ENCODE peak calls at places on chromosomes 4 and X, in eight cellular contexts. One of them, this sample, is unnamed.

GRCh38 chr4:157728215-157728614 is 444.6 kb downstream of the GASK1B start:
- DNase-seq in endothelial cell of umbilical vein: no peak
- DNase-seq in aorta: no peak
- DNase-seq in right atrium auricular region: no peak
- DNase-seq in GM12878: no peak
- DNase-seq in SK-N-SH: no peak
- DNase-seq in upper lobe of right lung: no peak
- DNase-seq in neuronal stem cell: no peak
- DNase-seq in this sample: no peak

GRCh38 chrX:107454302-107454701 is 4.8 kb downstream of the FRMPD3 start:
- DNase-seq in endothelial cell of umbilical vein: no peak
- DNase-seq in aorta: no peak
- DNase-seq in right atrium auricular region: no peak
- DNase-seq in GM12878: no peak
- DNase-seq in SK-N-SH: no peak
- DNase-seq in upper lobe of right lung: no peak
- DNase-seq in neuronal stem cell: no peak
- DNase-seq in this sample: no peak

GRCh38 chr4:183139058-183139740 is 40.1 kb downstream of the WWC2 start:
- DNase-seq in endothelial cell of umbilical vein: no peak
- DNase-seq in aorta: no peak
- DNase-seq in right atrium auricular region: no peak
- DNase-seq in GM12878: no peak
- DNase-seq in SK-N-SH: no peak
- DNase-seq in upper lobe of right lung: no peak
- DNase-seq in neuronal stem cell: no peak
- DNase-seq in this sample: no peak

GRCh38 chr4:76980280-76980679 is 30.7 kb downstream of the SEPTIN11 start:
- DNase-seq in endothelial cell of umbilical vein: no peak
- DNase-seq in aorta: no peak
- DNase-seq in right atrium auricular region: no peak
- DNase-seq in GM12878: no peak
- DNase-seq in SK-N-SH: no peak
- DNase-seq in upper lobe of right lung: no peak
- DNase-seq in neuronal stem cell: no peak
- DNase-seq in this sample: no peak

GRCh38 chr4:73236151-73236550 is 22.4 kb downstream of the ANKRD17 start:
- DNase-seq in endothelial cell of umbilical vein: no peak
- DNase-seq in aorta: no peak
- DNase-seq in right atrium auricular region: no peak
- DNase-seq in GM12878: no peak
- DNase-seq in SK-N-SH: no peak
- DNase-seq in upper lobe of right lung: no peak
- DNase-seq in neuronal stem cell: no peak
- DNase-seq in this sample: no peak

GRCh38 chr4:83855044-83855443 is 319.1 kb downstream of the GPAT3 start:
- DNase-seq in endothelial cell of umbilical vein: no peak
- DNase-seq in aorta: no peak
- DNase-seq in right atrium auricular region: no peak
- DNase-seq in GM12878: no peak
- DNase-seq in SK-N-SH: no peak
- DNase-seq in upper lobe of right lung: no peak
- DNase-seq in neuronal stem cell: no peak
- DNase-seq in this sample: no peak

GRCh38 chrX:72498782-72499181 is 73.9 kb downstream of the HDAC8 start:
- DNase-seq in endothelial cell of umbilical vein: no peak
- DNase-seq in aorta: no peak
- DNase-seq in right atrium auricular region: no peak
- DNase-seq in GM12878: peak
- DNase-seq in SK-N-SH: no peak
- DNase-seq in upper lobe of right lung: no peak
- DNase-seq in neuronal stem cell: no peak
- DNase-seq in this sample: no peak

GRCh38 chr4:151486166-151486565 is 77.2 kb downstream of the FHIP1A start:
- DNase-seq in endothelial cell of umbilical vein: no peak
- DNase-seq in aorta: no peak
- DNase-seq in right atrium auricular region: no peak
- DNase-seq in GM12878: no peak
- DNase-seq in SK-N-SH: no peak
- DNase-seq in upper lobe of right lung: no peak
- DNase-seq in neuronal stem cell: no peak
- DNase-seq in this sample: no peak

GRCh38 chr4:147078875-147079658 is 133.4 kb upstream of the TTC29 start:
- DNase-seq in endothelial cell of umbilical vein: peak
- DNase-seq in aorta: no peak
- DNase-seq in right atrium auricular region: no peak
- DNase-seq in GM12878: no peak
- DNase-seq in SK-N-SH: peak
- DNase-seq in upper lobe of right lung: no peak
- DNase-seq in neuronal stem cell: no peak
- DNase-seq in this sample: no peak

GRCh38 chrX:53974529-53974928 is 69.7 kb downstream of the PHF8 start:
- DNase-seq in endothelial cell of umbilical vein: no peak
- DNase-seq in aorta: no peak
- DNase-seq in right atrium auricular region: no peak
- DNase-seq in GM12878: no peak
- DNase-seq in SK-N-SH: no peak
- DNase-seq in upper lobe of right lung: no peak
- DNase-seq in neuronal stem cell: no peak
- DNase-seq in this sample: no peak

GRCh38 chr4:153757407-153757806 is 2.4 kb downstream of the RNF175 start:
- DNase-seq in endothelial cell of umbilical vein: no peak
- DNase-seq in aorta: no peak
- DNase-seq in right atrium auricular region: no peak
- DNase-seq in GM12878: no peak
- DNase-seq in SK-N-SH: no peak
- DNase-seq in upper lobe of right lung: no peak
- DNase-seq in neuronal stem cell: no peak
- DNase-seq in this sample: no peak

GRCh38 chr4:31275906-31276305 is 555.7 kb downstream of the PCDH7 start:
- DNase-seq in endothelial cell of umbilical vein: peak
- DNase-seq in aorta: no peak
- DNase-seq in right atrium auricular region: no peak
- DNase-seq in GM12878: no peak
- DNase-seq in SK-N-SH: no peak
- DNase-seq in upper lobe of right lung: no peak
- DNase-seq in neuronal stem cell: no peak
- DNase-seq in this sample: no peak

GRCh38 chrX:52363247-52363883 is 5.5 kb upstream of the XAGE2 start:
- DNase-seq in endothelial cell of umbilical vein: peak
- DNase-seq in aorta: no peak
- DNase-seq in right atrium auricular region: no peak
- DNase-seq in GM12878: no peak
- DNase-seq in SK-N-SH: no peak
- DNase-seq in upper lobe of right lung: no peak
- DNase-seq in neuronal stem cell: no peak
- DNase-seq in this sample: no peak

GRCh38 chr4:163663454-163664225 is 169.2 kb downstream of the TMA16 start:
- DNase-seq in endothelial cell of umbilical vein: no peak
- DNase-seq in aorta: no peak
- DNase-seq in right atrium auricular region: no peak
- DNase-seq in GM12878: peak
- DNase-seq in SK-N-SH: no peak
- DNase-seq in upper lobe of right lung: no peak
- DNase-seq in neuronal stem cell: no peak
- DNase-seq in this sample: no peak

GRCh38 chr4:3484057-3484973 is 21.2 kb downstream of the DOK7 start:
- DNase-seq in endothelial cell of umbilical vein: no peak
- DNase-seq in aorta: peak
- DNase-seq in right atrium auricular region: peak
- DNase-seq in GM12878: no peak
- DNase-seq in SK-N-SH: peak
- DNase-seq in upper lobe of right lung: no peak
- DNase-seq in neuronal stem cell: no peak
- DNase-seq in this sample: no peak

GRCh38 chr4:81724925-81725329 is 253.2 kb upstream of the RASGEF1B start:
- DNase-seq in endothelial cell of umbilical vein: no peak
- DNase-seq in aorta: peak
- DNase-seq in right atrium auricular region: peak
- DNase-seq in GM12878: peak
- DNase-seq in SK-N-SH: no peak
- DNase-seq in upper lobe of right lung: peak
- DNase-seq in neuronal stem cell: no peak
- DNase-seq in this sample: no peak

DNA sequence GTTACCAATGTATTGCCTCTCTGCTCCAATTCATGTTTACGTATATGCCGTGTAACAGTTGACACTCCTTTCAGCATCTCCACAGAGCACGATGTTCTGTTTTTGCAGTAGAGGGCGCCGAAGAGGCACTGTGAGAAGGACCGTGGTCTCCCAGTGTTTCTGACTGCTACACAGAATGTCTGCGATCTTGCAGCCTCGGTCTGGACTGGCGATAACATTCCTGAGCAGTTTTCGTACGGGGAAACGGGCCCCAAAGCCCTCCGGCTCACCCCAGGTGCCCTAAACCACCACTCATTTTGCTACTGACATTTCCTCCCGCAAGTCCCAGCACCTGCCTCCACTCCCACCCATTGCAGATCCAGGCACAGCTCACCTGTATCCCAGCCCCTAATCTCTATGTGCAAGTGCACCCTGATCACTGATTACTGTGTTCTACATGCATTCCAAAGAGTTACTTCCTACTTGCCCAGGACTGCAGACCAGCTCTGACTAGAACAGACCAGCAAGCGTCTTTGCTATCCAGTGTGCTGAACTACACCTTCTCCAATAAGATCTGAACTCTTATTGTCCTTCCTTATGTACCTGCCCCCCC is 12.4 kb upstream of the NFXL1 start:
- DNase-seq in endothelial cell of umbilical vein: peak
- DNase-seq in aorta: peak
- DNase-seq in right atrium auricular region: peak
- DNase-seq in GM12878: no peak
- DNase-seq in SK-N-SH: peak
- DNase-seq in upper lobe of right lung: peak
- DNase-seq in neuronal stem cell: peak
- DNase-seq in this sample: peak
- H3K4me3 ChIP-seq in endothelial cell of umbilical vein: no peak
- H3K4me3 ChIP-seq in aorta: no peak
- H3K4me3 ChIP-seq in right atrium auricular region: no peak
- H3K4me3 ChIP-seq in GM12878: no peak
- H3K4me3 ChIP-seq in SK-N-SH: no peak
- H3K4me3 ChIP-seq in upper lobe of right lung: no peak
- H3K4me3 ChIP-seq in neuronal stem cell: no peak
- H3K4me3 ChIP-seq in this sample: no peak

DNA sequence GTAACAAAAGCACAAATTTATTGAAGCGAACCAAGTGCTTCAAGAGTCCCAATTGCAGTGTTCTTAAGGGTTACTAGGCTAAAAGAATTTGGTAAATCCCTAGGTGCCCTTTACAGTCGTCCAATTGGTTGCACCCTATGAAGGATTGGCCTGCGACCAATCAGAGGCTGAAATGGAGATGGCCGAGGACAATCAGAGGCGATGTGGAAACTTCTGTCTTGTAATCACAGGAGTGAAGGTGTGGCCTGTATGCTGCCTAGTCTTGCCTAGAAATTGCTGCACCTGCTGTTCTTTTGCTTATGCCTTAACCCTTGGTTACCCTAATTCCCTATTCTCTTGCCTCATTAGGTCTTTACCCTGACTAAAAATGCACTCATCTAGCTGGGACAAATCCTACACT is 1.1 kb upstream of the DCK start:
- DNase-seq in endothelial cell of umbilical vein: no peak
- DNase-seq in aorta: no peak
- DNase-seq in right atrium auricular region: no peak
- DNase-seq in GM12878: no peak
- DNase-seq in SK-N-SH: no peak
- DNase-seq in upper lobe of right lung: no peak
- DNase-seq in neuronal stem cell: no peak
- DNase-seq in this sample: no peak
- H3K27ac ChIP-seq in endothelial cell of umbilical vein: no peak
- H3K27ac ChIP-seq in aorta: no peak
- H3K27ac ChIP-seq in right atrium auricular region: peak
- H3K27ac ChIP-seq in GM12878: peak
- H3K27ac ChIP-seq in SK-N-SH: peak
- H3K27ac ChIP-seq in upper lobe of right lung: peak
- H3K27ac ChIP-seq in neuronal stem cell: no peak
- H3K27ac ChIP-seq in this sample: peak

DNA sequence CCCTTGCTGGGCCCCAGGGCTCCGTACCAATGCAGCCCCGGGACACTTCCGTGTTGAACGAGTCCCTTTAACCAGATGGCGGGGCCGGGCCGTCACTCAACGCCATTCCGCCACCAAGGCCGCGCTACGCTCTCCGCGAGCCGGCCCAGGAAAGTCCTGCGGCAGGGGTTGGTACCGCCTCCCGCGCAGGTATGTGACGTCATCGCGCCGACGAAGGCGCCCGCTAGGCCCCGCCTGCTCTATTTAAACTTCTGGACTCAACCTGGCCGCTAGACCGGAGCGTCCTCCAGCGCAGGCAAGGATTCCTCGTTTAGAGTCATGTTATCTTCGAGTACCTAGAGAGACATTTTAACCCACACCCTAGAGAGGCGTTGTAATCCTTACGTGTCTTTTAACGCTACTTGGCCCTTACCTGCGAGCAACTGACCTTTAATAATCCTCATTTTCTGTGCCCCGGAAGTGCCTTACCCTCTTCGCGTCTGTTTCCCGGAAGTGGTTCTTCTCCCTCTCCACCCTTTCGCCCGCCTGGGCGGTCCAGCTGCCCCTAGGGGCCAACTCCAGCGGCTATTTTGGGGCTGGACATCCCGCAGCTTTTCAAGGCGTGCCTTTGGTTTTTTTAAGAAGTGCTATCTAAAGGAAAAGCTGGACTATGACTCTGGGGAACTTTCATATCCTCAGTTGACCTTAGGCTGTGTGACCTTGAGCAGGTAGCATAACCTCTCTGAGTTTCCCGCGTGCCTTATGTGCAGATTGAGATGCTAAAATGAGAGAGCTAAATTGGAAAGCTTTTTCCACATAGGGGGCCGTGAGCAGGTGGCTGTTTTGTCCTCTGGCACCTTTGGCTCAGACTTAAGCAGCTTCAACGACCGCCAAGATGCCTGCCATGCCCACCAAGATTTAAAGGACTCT is at the start of gene PNPLA4:
- DNase-seq in endothelial cell of umbilical vein: peak
- DNase-seq in aorta: peak
- DNase-seq in right atrium auricular region: peak
- DNase-seq in GM12878: peak
- DNase-seq in SK-N-SH: peak
- DNase-seq in upper lobe of right lung: peak
- DNase-seq in neuronal stem cell: peak
- DNase-seq in this sample: peak
- H3K4me3 ChIP-seq in endothelial cell of umbilical vein: peak
- H3K4me3 ChIP-seq in aorta: peak
- H3K4me3 ChIP-seq in right atrium auricular region: peak
- H3K4me3 ChIP-seq in GM12878: peak
- H3K4me3 ChIP-seq in SK-N-SH: peak
- H3K4me3 ChIP-seq in upper lobe of right lung: peak
- H3K4me3 ChIP-seq in neuronal stem cell: peak
- H3K4me3 ChIP-seq in this sample: peak

DNA sequence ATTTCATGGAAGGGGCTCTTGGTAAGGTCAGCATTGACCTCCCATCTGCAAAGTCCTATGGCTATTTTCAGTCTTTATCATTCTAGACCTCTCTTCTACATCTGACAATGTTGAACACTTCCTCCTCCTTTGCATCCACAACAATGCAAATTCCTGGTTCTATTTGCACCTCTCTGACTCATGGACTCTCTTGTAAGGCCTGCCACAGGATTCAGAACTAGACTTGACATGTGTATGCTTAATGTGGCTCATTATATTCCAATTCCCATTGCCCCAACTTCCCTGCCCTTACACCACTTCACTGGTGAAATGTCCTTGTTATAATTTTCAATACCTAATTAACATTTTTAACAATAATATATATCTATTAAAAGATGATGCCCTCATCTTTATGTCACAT is 314.3 kb upstream of the FGF13 start:
- DNase-seq in endothelial cell of umbilical vein: no peak
- DNase-seq in aorta: no peak
- DNase-seq in right atrium auricular region: no peak
- DNase-seq in GM12878: no peak
- DNase-seq in SK-N-SH: no peak
- DNase-seq in upper lobe of right lung: no peak
- DNase-seq in neuronal stem cell: no peak
- DNase-seq in this sample: no peak
- H3K27ac ChIP-seq in endothelial cell of umbilical vein: no peak
- H3K27ac ChIP-seq in aorta: no peak
- H3K27ac ChIP-seq in right atrium auricular region: no peak
- H3K27ac ChIP-seq in GM12878: no peak
- H3K27ac ChIP-seq in SK-N-SH: no peak
- H3K27ac ChIP-seq in upper lobe of right lung: no peak
- H3K27ac ChIP-seq in neuronal stem cell: no peak
- H3K27ac ChIP-seq in this sample: no peak

This sample was measured in CD4-positive, CD25-positive, alpha-beta regulatory T cell.